ENCODE peak calls at places on chromosomes 6 and 20, in four cellular contexts. One of them, this sample, is unnamed.
A peak's percentile ranks its signal among the peaks of the same experiment; 100 is the strongest.

GRCh38 chr6:119856136-119856535 is 506.6 kb upstream of the MAN1A1 start:
- DNase-seq in CD4-positive, alpha-beta memory T cell: no peak
- DNase-seq in fibroblast of lung: peak; percentile 5
- DNase-seq in ovary: no peak
- DNase-seq in this sample: no peak

GRCh38 chr6:41502607-41503434 is 43.4 kb upstream of the FOXP4 start:
- DNase-seq in CD4-positive, alpha-beta memory T cell: no peak
- DNase-seq in fibroblast of lung: no peak
- DNase-seq in ovary: peak; percentile 61
- DNase-seq in this sample: no peak

GRCh38 chr6:148347076-148348054 is 4.7 kb downstream of the SASH1 start:
- DNase-seq in ovary: no peak
- DNase-seq in CD4-positive, alpha-beta memory T cell: no peak
- DNase-seq in fibroblast of lung: no peak
- DNase-seq in this sample: no peak

GRCh38 chr6:53347250-53347920 is 1.4 kb downstream of the ELOVL5 start:
- DNase-seq in CD4-positive, alpha-beta memory T cell: peak; percentile 70
- DNase-seq in ovary: no peak
- DNase-seq in fibroblast of lung: peak; percentile 44
- DNase-seq in this sample: no peak

GRCh38 chr20:38805502-38805957 is at the start of gene PPP1R16B:
- DNase-seq in ovary: no peak
- DNase-seq in fibroblast of lung: no peak
- DNase-seq in CD4-positive, alpha-beta memory T cell: peak; percentile 80
- DNase-seq in this sample: peak; percentile 68

GRCh38 chr6:35016417-35017221 is 124.5 kb downstream of the TCP11 start:
- DNase-seq in ovary: peak; percentile 58
- DNase-seq in CD4-positive, alpha-beta memory T cell: no peak
- DNase-seq in fibroblast of lung: peak; percentile 93
- DNase-seq in this sample: no peak

GRCh38 chr6:21886601-21887091 is 293.1 kb downstream of the SOX4 start:
- DNase-seq in ovary: no peak
- DNase-seq in CD4-positive, alpha-beta memory T cell: no peak
- DNase-seq in fibroblast of lung: peak; percentile 19
- DNase-seq in this sample: no peak

GRCh38 chr6:105825210-105825609 is 260.9 kb upstream of the PRDM1 start:
- DNase-seq in fibroblast of lung: no peak
- DNase-seq in CD4-positive, alpha-beta memory T cell: no peak
- DNase-seq in ovary: no peak
- DNase-seq in this sample: no peak

GRCh38 chr20:53764416-53764800 is 170.8 kb upstream of the ZNF217 start:
- DNase-seq in fibroblast of lung: no peak
- DNase-seq in CD4-positive, alpha-beta memory T cell: no peak
- DNase-seq in ovary: no peak
- DNase-seq in this sample: no peak

GRCh38 chr6:157769776-157770430 is 53.1 kb upstream of the SNX9 start:
- DNase-seq in CD4-positive, alpha-beta memory T cell: no peak
- DNase-seq in ovary: no peak
- DNase-seq in fibroblast of lung: no peak
- DNase-seq in this sample: no peak

GRCh38 chr20:32753731-32754130 is 8.5 kb upstream of the DNMT3B start:
- DNase-seq in ovary: no peak
- DNase-seq in fibroblast of lung: no peak
- DNase-seq in CD4-positive, alpha-beta memory T cell: no peak
- DNase-seq in this sample: no peak

GRCh38 chr6:139522471-139523220 is 148.2 kb upstream of the CITED2 start:
- DNase-seq in CD4-positive, alpha-beta memory T cell: no peak
- DNase-seq in fibroblast of lung: peak; percentile 60
- DNase-seq in ovary: no peak
- DNase-seq in this sample: no peak

GRCh38 chr6:52724406-52725121 is 38.7 kb downstream of the GSTA2 start:
- DNase-seq in CD4-positive, alpha-beta memory T cell: peak; percentile 48
- DNase-seq in fibroblast of lung: peak; percentile 75
- DNase-seq in ovary: peak; percentile 19
- DNase-seq in this sample: peak; percentile 12

DNA sequence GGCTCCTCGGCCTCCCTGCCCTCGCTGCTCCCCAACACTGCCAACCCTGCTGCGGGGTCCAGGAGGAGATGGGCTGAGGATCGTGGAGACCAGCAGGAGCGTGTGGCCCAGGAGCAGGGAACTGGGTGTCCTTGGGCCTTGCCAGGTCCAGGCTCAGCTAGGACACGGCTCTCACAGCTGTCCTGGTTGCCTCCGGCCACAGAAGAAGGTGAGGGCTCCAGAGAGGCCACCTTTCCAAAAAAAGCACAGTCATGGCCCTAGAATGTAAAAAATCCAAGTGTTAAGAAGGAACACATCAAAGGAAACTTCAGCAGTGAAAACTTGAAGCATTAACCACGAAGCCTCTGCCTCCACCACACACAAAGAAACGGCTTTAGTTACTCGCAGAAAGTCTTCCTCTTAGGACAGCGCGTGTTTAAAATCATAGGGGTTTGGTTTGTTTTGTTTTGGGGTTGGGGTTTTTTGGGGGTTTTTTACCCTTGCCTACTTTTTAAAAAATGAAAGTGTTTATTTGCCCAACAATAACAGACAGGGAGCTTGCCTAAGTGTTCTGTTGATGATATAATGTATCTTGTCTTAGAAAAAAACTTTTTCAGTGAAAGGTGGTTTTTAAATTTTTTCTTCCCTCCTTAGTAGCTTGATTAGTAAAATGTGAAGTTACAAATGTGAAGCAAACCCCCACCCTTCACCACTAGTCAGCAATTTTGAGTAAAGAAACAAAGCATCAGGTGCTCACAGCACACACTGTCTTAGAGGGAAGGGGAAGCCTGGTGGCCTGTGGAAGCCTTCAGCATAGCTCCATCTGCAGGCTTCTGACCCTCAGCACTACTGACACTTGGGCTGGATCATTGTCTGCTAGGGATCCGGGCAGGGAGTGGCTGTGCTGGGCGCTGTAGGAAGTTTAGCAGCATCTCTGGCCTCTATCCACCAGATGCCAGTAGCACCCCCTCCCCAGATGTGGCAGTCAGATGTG is 60.0 kb downstream of the PTPN1 start:
- DNase-seq in CD4-positive, alpha-beta memory T cell: peak; percentile 66
- DNase-seq in fibroblast of lung: peak; percentile 59
- DNase-seq in ovary: no peak
- DNase-seq in this sample: no peak
- H3K36me3 ChIP-seq in CD4-positive, alpha-beta memory T cell: peaks cover 58% of the 10 kb centered on the region
- H3K36me3 ChIP-seq in fibroblast of lung: peaks cover 15% of the 10 kb centered on the region
- H3K36me3 ChIP-seq in ovary: no peaks in the 10 kb centered on the region
- H3K36me3 ChIP-seq in this sample: peaks cover 73% of the 10 kb centered on the region

GRCh38 chr6:43842231-43842794 is 72.3 kb downstream of the VEGFA start:
- DNase-seq in CD4-positive, alpha-beta memory T cell: no peak
- DNase-seq in ovary: no peak
- DNase-seq in fibroblast of lung: peak; percentile 47
- DNase-seq in this sample: no peak

GRCh38 chr6:43845646-43846045 is 75.6 kb downstream of the VEGFA start:
- DNase-seq in fibroblast of lung: no peak
- DNase-seq in ovary: no peak
- DNase-seq in CD4-positive, alpha-beta memory T cell: no peak
- DNase-seq in this sample: no peak

GRCh38 chr6:43842964-43843645 is 73.1 kb downstream of the VEGFA start:
- DNase-seq in CD4-positive, alpha-beta memory T cell: no peak
- DNase-seq in ovary: no peak
- DNase-seq in fibroblast of lung: no peak
- DNase-seq in this sample: no peak

GRCh38 chr6:43846556-43846955 is 76.5 kb downstream of the VEGFA start:
- DNase-seq in ovary: no peak
- DNase-seq in fibroblast of lung: peak; percentile 48
- DNase-seq in CD4-positive, alpha-beta memory T cell: no peak
- DNase-seq in this sample: no peak

GRCh38 chr6:43843669-43844171 is 73.7 kb downstream of the VEGFA start:
- DNase-seq in fibroblast of lung: no peak
- DNase-seq in CD4-positive, alpha-beta memory T cell: no peak
- DNase-seq in ovary: no peak
- DNase-seq in this sample: no peak
- H3K27ac ChIP-seq in fibroblast of lung: no peak overlapping the region
- H3K27ac ChIP-seq in CD4-positive, alpha-beta memory T cell: no peak overlapping the region
- H3K27ac ChIP-seq in ovary: no peak overlapping the region
- H3K27ac ChIP-seq in this sample: no peak overlapping the region

DNA sequence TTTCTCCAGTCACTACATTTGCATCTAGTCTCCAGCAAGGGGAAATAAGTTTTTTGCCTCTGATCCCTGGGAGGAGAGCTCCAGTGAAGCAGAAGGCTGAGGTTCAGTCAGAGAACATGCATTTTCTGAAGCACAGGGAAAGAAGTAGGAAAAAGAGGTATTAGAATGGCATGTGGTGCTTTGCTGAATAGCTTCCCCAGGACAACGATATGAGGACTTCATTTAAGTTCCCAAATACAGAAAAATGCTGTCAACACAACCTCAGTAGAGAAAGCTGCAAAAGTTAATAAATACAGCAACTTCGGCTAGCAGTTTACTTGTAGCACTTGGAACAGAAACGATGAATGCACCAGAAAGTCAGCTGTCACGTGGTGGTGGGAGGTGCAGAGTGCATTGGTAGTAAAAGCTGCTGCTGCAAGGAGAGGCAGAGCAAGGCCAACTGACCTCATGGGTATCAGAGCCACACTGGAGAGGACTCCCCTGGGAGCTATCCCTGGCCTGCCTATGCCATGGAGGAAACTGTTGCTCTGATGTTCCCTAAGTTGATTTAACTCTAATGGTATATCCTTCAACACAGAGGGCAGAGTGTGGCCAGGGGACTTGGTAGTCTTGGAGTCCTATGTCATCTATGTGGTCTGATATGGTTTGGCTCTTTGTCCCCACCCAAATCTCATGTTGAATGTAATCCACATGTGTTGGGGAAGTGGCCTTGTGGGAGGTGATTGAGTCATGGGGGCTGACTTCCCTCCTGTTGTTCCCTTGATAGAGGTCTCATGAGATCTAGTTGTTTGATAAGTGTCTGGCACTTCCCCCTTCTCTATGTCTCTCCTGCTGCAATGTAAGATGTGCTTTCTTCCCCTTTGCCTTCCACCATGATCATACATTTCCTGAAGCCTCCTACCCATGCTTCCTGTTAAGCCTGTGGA is 85.9 kb downstream of the ADTRP start:
- DNase-seq in CD4-positive, alpha-beta memory T cell: no peak
- DNase-seq in ovary: no peak
- DNase-seq in fibroblast of lung: no peak
- DNase-seq in this sample: no peak
- H3K36me3 ChIP-seq in CD4-positive, alpha-beta memory T cell: no peaks in the 10 kb centered on the region
- H3K36me3 ChIP-seq in ovary: no peaks in the 10 kb centered on the region
- H3K36me3 ChIP-seq in fibroblast of lung: no peaks in the 10 kb centered on the region
- H3K36me3 ChIP-seq in this sample: no peaks in the 10 kb centered on the region

GRCh38 chr6:154410215-154410614 is 53.6 kb upstream of the IPCEF1 start:
- DNase-seq in ovary: no peak
- DNase-seq in CD4-positive, alpha-beta memory T cell: no peak
- DNase-seq in fibroblast of lung: no peak
- DNase-seq in this sample: no peak
- H3K27ac ChIP-seq in ovary: peak overlapping the region; percentile 71
- H3K27ac ChIP-seq in CD4-positive, alpha-beta memory T cell: no peak overlapping the region
- H3K27ac ChIP-seq in fibroblast of lung: peak overlapping the region; percentile 90
- H3K27ac ChIP-seq in this sample: no peak overlapping the region

GRCh38 chr6:130583268-130583667 is 217.5 kb downstream of the TMEM200A start:
- DNase-seq in fibroblast of lung: no peak
- DNase-seq in ovary: no peak
- DNase-seq in CD4-positive, alpha-beta memory T cell: no peak
- DNase-seq in this sample: no peak
- H3K36me3 ChIP-seq in fibroblast of lung: no peaks in the 10 kb centered on the region
- H3K36me3 ChIP-seq in ovary: no peaks in the 10 kb centered on the region
- H3K36me3 ChIP-seq in CD4-positive, alpha-beta memory T cell: no peaks in the 10 kb centered on the region
- H3K36me3 ChIP-seq in this sample: no peaks in the 10 kb centered on the region

DNA sequence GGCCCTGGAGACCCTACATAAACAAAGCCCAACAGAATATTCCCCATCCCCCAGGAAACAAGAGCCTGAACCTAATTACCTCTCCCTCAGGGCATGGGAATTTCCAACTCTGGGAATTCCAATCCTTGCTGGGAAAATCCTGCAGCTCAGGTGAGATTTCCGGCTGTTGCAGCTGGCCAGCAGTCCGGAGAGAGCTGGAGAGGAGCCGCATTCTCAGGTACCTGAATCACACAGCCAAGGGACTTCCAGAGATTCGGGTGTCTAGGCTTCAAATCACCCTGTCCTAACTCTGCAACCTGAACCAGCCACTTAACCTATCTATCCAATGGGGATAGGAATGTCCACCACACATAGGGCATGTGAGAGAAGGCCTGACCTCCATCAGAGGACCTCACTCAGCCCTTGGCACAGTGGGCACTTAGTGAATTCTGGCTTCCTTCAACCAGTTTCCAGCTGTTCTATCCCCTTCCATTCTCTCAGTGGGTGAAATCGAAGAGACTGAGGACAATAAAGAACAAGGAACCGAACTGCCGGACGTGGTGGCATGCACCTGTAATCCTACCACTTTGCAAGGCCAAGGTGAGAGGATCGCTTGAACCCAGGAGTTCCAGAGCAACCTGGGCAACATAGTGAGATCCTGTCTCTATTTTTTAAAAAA is 3.2 kb downstream of the TNF start:
- DNase-seq in CD4-positive, alpha-beta memory T cell: no peak
- DNase-seq in ovary: no peak
- DNase-seq in fibroblast of lung: no peak
- DNase-seq in this sample: peak; percentile 44
- H3K27ac ChIP-seq in CD4-positive, alpha-beta memory T cell: peak overlapping the region; percentile 92
- H3K27ac ChIP-seq in ovary: no peak overlapping the region
- H3K27ac ChIP-seq in fibroblast of lung: no peak overlapping the region
- H3K27ac ChIP-seq in this sample: peak overlapping the region; percentile 95

GRCh38 chr6:170542031-170542719 is 10.9 kb downstream of the PSMB1 start:
- DNase-seq in ovary: no peak
- DNase-seq in fibroblast of lung: peak; percentile 9
- DNase-seq in CD4-positive, alpha-beta memory T cell: no peak
- DNase-seq in this sample: no peak
- H3K36me3 ChIP-seq in ovary: no peaks in the 10 kb centered on the region
- H3K36me3 ChIP-seq in fibroblast of lung: peaks cover 17% of the 10 kb centered on the region
- H3K36me3 ChIP-seq in CD4-positive, alpha-beta memory T cell: peaks cover 91% of the 10 kb centered on the region
- H3K36me3 ChIP-seq in this sample: peaks cover 96% of the 10 kb centered on the region

DNA sequence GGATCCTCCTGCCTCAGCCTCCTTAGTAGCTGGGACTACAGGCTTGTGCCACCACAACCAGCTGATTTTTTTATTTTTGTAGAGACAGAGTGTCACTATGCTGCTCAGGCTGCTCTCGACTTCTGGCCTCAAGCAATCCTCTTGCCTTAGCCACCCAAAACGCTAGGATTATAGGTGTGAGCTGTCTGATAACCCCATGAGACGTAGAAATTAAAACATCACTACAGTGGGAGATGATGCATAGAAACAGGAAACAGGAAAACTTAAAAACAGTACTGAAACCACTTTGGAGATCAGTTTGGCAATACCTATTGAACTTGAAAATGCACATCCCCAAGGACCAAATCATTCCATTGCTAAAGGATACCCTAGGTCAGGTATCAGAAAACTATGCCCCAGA is 10.8 kb downstream of the SENP6 start:
- DNase-seq in ovary: no peak
- DNase-seq in fibroblast of lung: no peak
- DNase-seq in CD4-positive, alpha-beta memory T cell: no peak
- DNase-seq in this sample: no peak
- H3K27ac ChIP-seq in ovary: no peak overlapping the region
- H3K27ac ChIP-seq in fibroblast of lung: no peak overlapping the region
- H3K27ac ChIP-seq in CD4-positive, alpha-beta memory T cell: no peak overlapping the region
- H3K27ac ChIP-seq in this sample: no peak overlapping the region

DNA sequence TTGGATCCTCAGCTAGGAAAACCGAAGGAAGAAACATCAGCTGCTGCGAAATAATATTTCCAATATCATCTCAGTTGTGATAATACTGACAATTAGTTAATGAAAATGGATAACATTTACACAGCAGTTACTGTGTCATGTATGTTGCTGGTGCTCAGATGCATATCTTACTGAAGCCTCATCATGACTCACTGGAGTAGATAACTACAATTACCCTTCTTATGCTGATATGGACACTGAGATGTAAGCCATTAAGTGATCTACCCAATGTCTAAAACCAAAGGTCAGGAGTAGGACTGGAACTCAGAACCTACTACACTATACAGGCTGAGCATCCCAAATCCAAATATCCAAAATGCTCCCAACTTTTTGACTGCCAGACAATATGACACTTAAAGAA is 54.7 kb upstream of the LYRM2 start:
- DNase-seq in CD4-positive, alpha-beta memory T cell: no peak
- DNase-seq in ovary: no peak
- DNase-seq in fibroblast of lung: no peak
- DNase-seq in this sample: no peak
- H3K36me3 ChIP-seq in CD4-positive, alpha-beta memory T cell: peaks cover 65% of the 10 kb centered on the region
- H3K36me3 ChIP-seq in ovary: no peaks in the 10 kb centered on the region
- H3K36me3 ChIP-seq in fibroblast of lung: peaks cover 11% of the 10 kb centered on the region
- H3K36me3 ChIP-seq in this sample: peaks cover 88% of the 10 kb centered on the region

This sample was measured in CD4-positive, CD25-positive, alpha-beta regulatory T cell.